ENCODE peak calls at places on chromosomes 5 and 9, in eight cellular contexts. One of them, this sample, is unnamed.

GRCh38 chr5:76544268-76544926 is 78.8 kb downstream of the F2RL2 start:
- DNase-seq in mucosa of gallbladder: peak
- DNase-seq in GM23248: peak
- DNase-seq in HCEC 1CT: peak
- DNase-seq in stimulated activated CD4-positive, alpha-beta T cell treated with anti-CD3 and anti-CD28 coated beads, TNF-alpha, amount 100 ng/mL, for 24 hours: no peak
- DNase-seq in iPS-NIHi11: peak
- DNase-seq in iris pigment epithelial cell: peak
- DNase-seq in renal cortical epithelial cell: peak
- DNase-seq in this sample: peak

GRCh38 chr9:136095028-136095494 is at the start of gene NACC2:
- DNase-seq in iPS-NIHi11: peak
- DNase-seq in renal cortical epithelial cell: no peak
- DNase-seq in mucosa of gallbladder: peak
- DNase-seq in HCEC 1CT: peak
- DNase-seq in iris pigment epithelial cell: peak
- DNase-seq in stimulated activated CD4-positive, alpha-beta T cell treated with anti-CD3 and anti-CD28 coated beads, TNF-alpha, amount 100 ng/mL, for 24 hours: no peak
- DNase-seq in GM23248: peak
- DNase-seq in this sample: peak

GRCh38 chr5:371811-372555 is 50.5 kb downstream of the AHRR start:
- DNase-seq in stimulated activated CD4-positive, alpha-beta T cell treated with anti-CD3 and anti-CD28 coated beads, TNF-alpha, amount 100 ng/mL, for 24 hours: no peak
- DNase-seq in mucosa of gallbladder: peak
- DNase-seq in iris pigment epithelial cell: no peak
- DNase-seq in iPS-NIHi11: no peak
- DNase-seq in GM23248: peak
- DNase-seq in HCEC 1CT: peak
- DNase-seq in renal cortical epithelial cell: no peak
- DNase-seq in this sample: peak

GRCh38 chr9:123453058-123453667 is 97.2 kb downstream of the CRB2 start:
- DNase-seq in mucosa of gallbladder: no peak
- DNase-seq in HCEC 1CT: no peak
- DNase-seq in renal cortical epithelial cell: no peak
- DNase-seq in iPS-NIHi11: no peak
- DNase-seq in stimulated activated CD4-positive, alpha-beta T cell treated with anti-CD3 and anti-CD28 coated beads, TNF-alpha, amount 100 ng/mL, for 24 hours: no peak
- DNase-seq in iris pigment epithelial cell: no peak
- DNase-seq in GM23248: no peak
- DNase-seq in this sample: no peak

GRCh38 chr9:614421-614820 is 227.1 kb upstream of the DMRT1 start:
- DNase-seq in mucosa of gallbladder: peak
- DNase-seq in GM23248: peak
- DNase-seq in renal cortical epithelial cell: no peak
- DNase-seq in iPS-NIHi11: no peak
- DNase-seq in iris pigment epithelial cell: no peak
- DNase-seq in stimulated activated CD4-positive, alpha-beta T cell treated with anti-CD3 and anti-CD28 coated beads, TNF-alpha, amount 100 ng/mL, for 24 hours: no peak
- DNase-seq in HCEC 1CT: no peak
- DNase-seq in this sample: no peak

GRCh38 chr9:79660615-79661014 is 88.8 kb downstream of the TLE4 start:
- DNase-seq in mucosa of gallbladder: no peak
- DNase-seq in stimulated activated CD4-positive, alpha-beta T cell treated with anti-CD3 and anti-CD28 coated beads, TNF-alpha, amount 100 ng/mL, for 24 hours: no peak
- DNase-seq in iris pigment epithelial cell: no peak
- DNase-seq in HCEC 1CT: no peak
- DNase-seq in iPS-NIHi11: no peak
- DNase-seq in renal cortical epithelial cell: peak
- DNase-seq in GM23248: no peak
- DNase-seq in this sample: no peak

GRCh38 chr5:101018299-101018698 is 115.2 kb upstream of the ST8SIA4 start:
- DNase-seq in HCEC 1CT: no peak
- DNase-seq in iPS-NIHi11: no peak
- DNase-seq in mucosa of gallbladder: no peak
- DNase-seq in iris pigment epithelial cell: no peak
- DNase-seq in renal cortical epithelial cell: peak
- DNase-seq in GM23248: no peak
- DNase-seq in stimulated activated CD4-positive, alpha-beta T cell treated with anti-CD3 and anti-CD28 coated beads, TNF-alpha, amount 100 ng/mL, for 24 hours: no peak
- DNase-seq in this sample: no peak

GRCh38 chr5:143488372-143488771 is 84.9 kb upstream of the NR3C1 start:
- DNase-seq in stimulated activated CD4-positive, alpha-beta T cell treated with anti-CD3 and anti-CD28 coated beads, TNF-alpha, amount 100 ng/mL, for 24 hours: no peak
- DNase-seq in GM23248: no peak
- DNase-seq in HCEC 1CT: no peak
- DNase-seq in mucosa of gallbladder: no peak
- DNase-seq in renal cortical epithelial cell: no peak
- DNase-seq in iris pigment epithelial cell: no peak
- DNase-seq in iPS-NIHi11: no peak
- DNase-seq in this sample: no peak

GRCh38 chr5:15026011-15026481 is 154.5 kb upstream of the ANKH start:
- DNase-seq in renal cortical epithelial cell: no peak
- DNase-seq in GM23248: peak
- DNase-seq in iris pigment epithelial cell: peak
- DNase-seq in stimulated activated CD4-positive, alpha-beta T cell treated with anti-CD3 and anti-CD28 coated beads, TNF-alpha, amount 100 ng/mL, for 24 hours: no peak
- DNase-seq in HCEC 1CT: peak
- DNase-seq in iPS-NIHi11: no peak
- DNase-seq in mucosa of gallbladder: no peak
- DNase-seq in this sample: no peak

GRCh38 chr5:172870807-172871431 is 36.9 kb downstream of the ERGIC1 start:
- DNase-seq in stimulated activated CD4-positive, alpha-beta T cell treated with anti-CD3 and anti-CD28 coated beads, TNF-alpha, amount 100 ng/mL, for 24 hours: no peak
- DNase-seq in HCEC 1CT: peak
- DNase-seq in mucosa of gallbladder: no peak
- DNase-seq in renal cortical epithelial cell: peak
- DNase-seq in GM23248: no peak
- DNase-seq in iPS-NIHi11: no peak
- DNase-seq in iris pigment epithelial cell: peak
- DNase-seq in this sample: peak